ENCODE peak calls at places on chromosomes 13 and 19, in six cellular contexts. U, H, T, E, I and B are unnamed samples.

GRCh38 chr13:26459276-26460131 is 98.0 kb upstream of the WASF3 start:
- DNase-seq in U (no peak), H (no peak), T (no peak), E (no peak), I (no peak), B (no peak)

GRCh38 chr13:50993908-50994307 is 84.3 kb downstream of the RNASEH2B start:
- DNase-seq in U (peak; percentile 76), H (no peak), T (no peak), E (no peak), I (no peak), B (no peak)

GRCh38 chr13:49791753-49792549 is 531 bp downstream of the KPNA3 start:
- DNase-seq in U (peak; percentile 45), H (peak; percentile 89), T (peak; percentile 63), E (no peak), I (peak; percentile 61), B (peak; percentile 21)

GRCh38 chr19:4284176-4284958 is 5.3 kb downstream of the SHD start:
- DNase-seq in U (no peak), H (no peak), T (no peak), E (peak; percentile 77), I (no peak), B (no peak)

GRCh38 chr19:13872695-13873389 is 4.1 kb upstream of the NANOS3 start:
- DNase-seq in U (no peak), H (peak; percentile 79), T (peak; percentile 37), E (no peak), I (no peak), B (no peak)

GRCh38 chr19:42250666-42251531 is 4.0 kb downstream of the ERF start:
- DNase-seq in U (peak; percentile 49), H (peak; percentile 81), T (no peak), E (no peak), I (no peak), B (no peak)

GRCh38 chr13:97188207-97188606 is 33.9 kb upstream of the MBNL2 start:
- DNase-seq in U (no peak), H (no peak), T (no peak), E (no peak), I (no peak), B (no peak)

GRCh38 chr13:29594310-29594709 is 1.2 kb downstream of the SLC7A1 start:
- DNase-seq in U (peak; percentile 40), H (no peak), T (peak; percentile 42), E (no peak), I (no peak), B (no peak)

GRCh38 chr13:80235559-80236296 is 105.2 kb downstream of the SPRY2 start:
- DNase-seq in U (no peak), H (no peak), T (peak; percentile 48), E (no peak), I (no peak), B (no peak)

GRCh38 chr19:4062576-4063368 is 3.9 kb downstream of the ZBTB7A start:
- DNase-seq in U (peak; percentile 27), H (peak; percentile 76), T (no peak), E (no peak), I (no peak), B (no peak)

GRCh38 chr19:36257512-36257876 is 42.6 kb downstream of the ZNF146 start:
- DNase-seq in U (no peak), H (peak; percentile 66), T (peak; percentile 58), E (no peak), I (no peak), B (no peak)

GRCh38 chr13:79295906-79296564 is 110.0 kb downstream of the RBM26 start:
- DNase-seq in U (no peak), H (no peak), T (no peak), E (no peak), I (no peak), B (peak; percentile 62)

GRCh38 chr13:21967871-21968270 is 297.0 kb downstream of the FGF9 start:
- DNase-seq in U (no peak), H (no peak), T (no peak), E (no peak), I (no peak), B (no peak)

GRCh38 chr13:73090116-73090811 is 31.5 kb downstream of the KLF5 start:
- DNase-seq in U (no peak), H (no peak), T (peak; percentile 23), E (peak; percentile 96), I (no peak), B (no peak)

GRCh38 chr13:47126432-47126831 is 229.6 kb upstream of the HTR2A start:
- DNase-seq in U (no peak), H (no peak), T (peak; percentile 74), E (no peak), I (no peak), B (no peak)

GRCh38 chr19:13929956-13930355 is 8.3 kb downstream of the PODNL1 start:
- DNase-seq in U (no peak), H (no peak), T (no peak), E (no peak), I (no peak), B (no peak)

GRCh38 chr13:84479656-84480055 is 597.4 kb upstream of the SLITRK1 start:
- DNase-seq in U (no peak), H (no peak), T (no peak), E (peak; percentile 21), I (no peak), B (no peak)

GRCh38 chr13:73732350-73732749 is 401.9 kb downstream of the KLF12 start:
- DNase-seq in U (no peak), H (no peak), T (no peak), E (no peak), I (no peak), B (no peak)

GRCh38 chr19:28868836-28869235 is 344.1 kb downstream of the UQCRFS1 start:
- DNase-seq in U (no peak), H (no peak), T (peak; percentile 48), E (no peak), I (no peak), B (no peak)

GRCh38 chr19:1213391-1214286 is 8.1 kb downstream of the STK11 start:
- DNase-seq in U (peak; percentile 60), H (peak; percentile 87), T (peak; percentile 40), E (no peak), I (peak; percentile 93), B (peak; percentile 55)

GRCh38 chr13:112929778-112930055 is 39.3 kb upstream of the MCF2L start:
- DNase-seq in U (no peak), H (no peak), T (no peak), E (no peak), I (no peak), B (no peak)

GRCh38 chr13:112930192-112930591 is 38.8 kb upstream of the MCF2L start:
- DNase-seq in U (no peak), H (no peak), T (no peak), E (no peak), I (no peak), B (no peak)

GRCh38 chr13:112928958-112929777 is 39.8 kb upstream of the MCF2L start:
- DNase-seq in U (no peak), H (no peak), T (peak; percentile 40), E (no peak), I (peak; percentile 78), B (no peak)

GRCh38 chr13:112932971-112933370 is 36.0 kb upstream of the MCF2L start:
- DNase-seq in U (no peak), H (no peak), T (no peak), E (no peak), I (no peak), B (no peak)

DNA sequence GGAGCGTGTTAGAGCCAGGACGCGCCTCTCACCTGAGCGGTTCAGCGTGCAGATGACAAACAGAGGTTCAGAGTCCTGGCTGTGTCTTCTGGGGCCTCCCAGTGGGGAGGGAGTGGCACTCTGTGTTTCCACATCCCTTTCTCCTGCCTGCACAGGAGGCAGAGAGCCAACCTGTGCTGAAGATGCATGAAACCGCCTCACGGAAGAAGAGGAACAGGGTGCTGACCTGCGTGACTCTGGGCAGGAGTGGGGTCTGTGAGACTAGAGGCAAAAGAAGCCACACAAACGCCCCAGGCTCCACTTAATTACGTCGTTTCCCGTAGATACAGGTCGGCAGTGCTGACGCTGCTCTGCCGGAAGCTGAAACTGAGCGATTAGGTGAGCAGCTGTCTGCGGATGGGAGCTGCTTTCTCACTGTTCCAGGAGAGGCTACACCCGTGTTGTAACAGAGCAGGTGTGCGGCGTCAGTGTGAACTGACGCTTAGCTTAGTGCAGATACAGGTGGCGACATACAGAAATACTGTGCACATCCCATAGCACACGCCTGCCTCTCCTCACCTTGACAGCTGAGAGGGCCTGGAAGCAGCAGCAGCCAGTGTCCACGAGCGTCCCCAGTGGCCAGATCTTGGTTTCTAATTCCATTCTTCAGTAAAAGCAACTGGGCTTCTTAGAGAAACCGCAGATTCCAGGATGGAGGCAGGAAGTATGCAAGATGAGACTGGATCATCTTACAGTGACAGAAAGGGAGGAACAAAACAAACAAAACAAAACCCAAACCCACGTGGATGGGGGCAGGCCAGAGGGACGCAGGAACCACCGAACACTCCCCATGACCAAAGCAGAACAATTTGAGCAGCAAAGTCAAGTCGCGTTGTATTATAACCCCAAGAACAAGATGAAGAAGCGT is 37.7 kb upstream of the MCF2L start:
- DNase-seq in U (no peak), H (no peak), T (no peak), E (peak; percentile 46), I (no peak), B (no peak)
- H3K4me3 ChIP-seq in U (no peak overlapping the region), H (peak overlapping the region; percentile 37), T (no peak overlapping the region), E (no peak overlapping the region), I (no peak overlapping the region), B (no peak overlapping the region)

GRCh38 chr13:44908266-44908665 is 81.0 kb downstream of the NUFIP1 start:
- DNase-seq in U (no peak), H (no peak), T (no peak), E (no peak), I (no peak), B (no peak)

GRCh38 chr13:44908712-44909111 is 80.6 kb downstream of the NUFIP1 start:
- DNase-seq in U (no peak), H (no peak), T (no peak), E (no peak), I (no peak), B (no peak)

GRCh38 chr13:44904982-44905381 is 84.3 kb downstream of the NUFIP1 start:
- DNase-seq in U (peak; percentile 75), H (peak; percentile 81), T (no peak), E (no peak), I (peak; percentile 71), B (no peak)

GRCh38 chr13:44906230-44906629 is 83.0 kb downstream of the NUFIP1 start:
- DNase-seq in U (no peak), H (no peak), T (no peak), E (no peak), I (no peak), B (no peak)

DNA sequence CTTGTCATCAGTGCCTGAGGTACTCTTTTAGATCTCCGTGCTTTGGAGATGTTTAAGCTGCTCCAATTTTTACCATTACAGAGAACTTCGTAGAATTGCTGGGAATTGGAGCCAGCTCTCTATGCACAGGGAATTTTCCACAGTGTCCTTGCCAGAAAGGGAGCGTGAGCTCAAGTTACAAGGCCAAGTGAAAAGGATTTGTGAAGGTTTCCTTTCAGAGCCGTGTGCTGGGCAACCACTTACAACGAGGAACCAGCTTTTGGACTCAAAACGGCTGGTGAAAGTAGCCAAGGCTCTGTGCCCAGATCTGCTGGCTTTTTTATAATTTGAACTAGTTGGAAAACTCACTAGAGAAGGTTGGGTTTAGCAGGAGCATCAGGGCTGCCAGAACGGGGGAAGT is 82.5 kb downstream of the NUFIP1 start:
- DNase-seq in U (peak; percentile 62), H (no peak), T (peak; percentile 7), E (no peak), I (peak; percentile 57), B (peak; percentile 64)
- H3K4me3 ChIP-seq in U (no peak overlapping the region), H (no peak overlapping the region), T (no peak overlapping the region), E (no peak overlapping the region), I (no peak overlapping the region), B (no peak overlapping the region)

GRCh38 chr19:44003461-44004134 is 841 bp downstream of the ZNF230 start:
- DNase-seq in U (no peak), H (peak; percentile 66), T (no peak), E (no peak), I (no peak), B (no peak)
- H3K4me3 ChIP-seq in U (peak overlapping the region; percentile 73), H (peak overlapping the region; percentile 93), T (peak overlapping the region; percentile 72), E (peak overlapping the region; percentile 88), I (peak overlapping the region; percentile 83), B (peak overlapping the region; percentile 89)

GRCh38 chr19:12695090-12695489 is 1.3 kb downstream of the FBXW9 start:
- DNase-seq in U (no peak), H (no peak), T (no peak), E (no peak), I (no peak), B (no peak)
- H3K4me3 ChIP-seq in U (no peak overlapping the region), H (peak overlapping the region; percentile 96), T (no peak overlapping the region), E (peak overlapping the region; percentile 88), I (no peak overlapping the region), B (no peak overlapping the region)